ENCODE peak calls at places on chromosomes 11 and 22, in five cellular contexts. One of them, this sample, is unnamed.

GRCh38 chr11:128624269-128625170 is 37.2 kb upstream of the ETS1 start:
- DNase-seq in HepG2: no peak
- DNase-seq in SK-N-SH: no peak
- DNase-seq in Panc1: no peak
- DNase-seq in K562: no peak
- DNase-seq in this sample: no peak

GRCh38 chr11:79570104-79570503 is 129.3 kb upstream of the TENM4 start:
- DNase-seq in HepG2: no peak
- DNase-seq in SK-N-SH: no peak
- DNase-seq in Panc1: no peak
- DNase-seq in K562: no peak
- DNase-seq in this sample: no peak

GRCh38 chr22:48146426-48146825 is 1384.0 kb downstream of the TBC1D22A start:
- DNase-seq in HepG2: no peak
- DNase-seq in SK-N-SH: no peak
- DNase-seq in Panc1: no peak
- DNase-seq in K562: no peak
- DNase-seq in this sample: no peak

GRCh38 chr11:1549355-1550330 is 22.4 kb downstream of the DUSP8 start:
- DNase-seq in HepG2: peak
- DNase-seq in SK-N-SH: no peak
- DNase-seq in Panc1: no peak
- DNase-seq in K562: peak
- DNase-seq in this sample: no peak

GRCh38 chr11:89321401-89321800 is 143.7 kb downstream of the TYR start:
- DNase-seq in HepG2: no peak
- DNase-seq in SK-N-SH: no peak
- DNase-seq in Panc1: no peak
- DNase-seq in K562: no peak
- DNase-seq in this sample: no peak

GRCh38 chr11:120137611-120138521 is at the start of gene TRIM29:
- DNase-seq in HepG2: no peak
- DNase-seq in SK-N-SH: peak
- DNase-seq in Panc1: no peak
- DNase-seq in K562: peak
- DNase-seq in this sample: no peak

GRCh38 chr11:122676638-122677037 is 21.1 kb downstream of the UBASH3B start:
- DNase-seq in HepG2: peak
- DNase-seq in SK-N-SH: no peak
- DNase-seq in Panc1: no peak
- DNase-seq in K562: no peak
- DNase-seq in this sample: peak

GRCh38 chr22:32700186-32700882 is 101.2 kb upstream of the TIMP3 start:
- DNase-seq in HepG2: peak
- DNase-seq in SK-N-SH: no peak
- DNase-seq in Panc1: no peak
- DNase-seq in K562: no peak
- DNase-seq in this sample: no peak

GRCh38 chr11:65611028-65611757 is 2.8 kb downstream of the MAP3K11 start:
- DNase-seq in HepG2: no peak
- DNase-seq in SK-N-SH: no peak
- DNase-seq in Panc1: no peak
- DNase-seq in K562: no peak
- DNase-seq in this sample: no peak

GRCh38 chr22:48889887-48890692 is 937.6 kb downstream of the BRD1 start:
- DNase-seq in HepG2: no peak
- DNase-seq in SK-N-SH: no peak
- DNase-seq in Panc1: no peak
- DNase-seq in K562: no peak
- DNase-seq in this sample: no peak

GRCh38 chr22:46026907-46027218 is 49.9 kb upstream of the WNT7B start:
- DNase-seq in HepG2: no peak
- DNase-seq in SK-N-SH: no peak
- DNase-seq in Panc1: no peak
- DNase-seq in K562: no peak
- DNase-seq in this sample: no peak

GRCh38 chr22:46029036-46029435 is 52.1 kb upstream of the WNT7B start:
- DNase-seq in HepG2: no peak
- DNase-seq in SK-N-SH: no peak
- DNase-seq in Panc1: no peak
- DNase-seq in K562: no peak
- DNase-seq in this sample: no peak

GRCh38 chr22:46027219-46028068 is 50.5 kb upstream of the WNT7B start:
- DNase-seq in HepG2: peak
- DNase-seq in SK-N-SH: no peak
- DNase-seq in Panc1: no peak
- DNase-seq in K562: peak
- DNase-seq in this sample: no peak

GRCh38 chr22:46029574-46030200 is 52.7 kb upstream of the WNT7B start:
- DNase-seq in HepG2: no peak
- DNase-seq in SK-N-SH: no peak
- DNase-seq in Panc1: no peak
- DNase-seq in K562: no peak
- DNase-seq in this sample: no peak

DNA sequence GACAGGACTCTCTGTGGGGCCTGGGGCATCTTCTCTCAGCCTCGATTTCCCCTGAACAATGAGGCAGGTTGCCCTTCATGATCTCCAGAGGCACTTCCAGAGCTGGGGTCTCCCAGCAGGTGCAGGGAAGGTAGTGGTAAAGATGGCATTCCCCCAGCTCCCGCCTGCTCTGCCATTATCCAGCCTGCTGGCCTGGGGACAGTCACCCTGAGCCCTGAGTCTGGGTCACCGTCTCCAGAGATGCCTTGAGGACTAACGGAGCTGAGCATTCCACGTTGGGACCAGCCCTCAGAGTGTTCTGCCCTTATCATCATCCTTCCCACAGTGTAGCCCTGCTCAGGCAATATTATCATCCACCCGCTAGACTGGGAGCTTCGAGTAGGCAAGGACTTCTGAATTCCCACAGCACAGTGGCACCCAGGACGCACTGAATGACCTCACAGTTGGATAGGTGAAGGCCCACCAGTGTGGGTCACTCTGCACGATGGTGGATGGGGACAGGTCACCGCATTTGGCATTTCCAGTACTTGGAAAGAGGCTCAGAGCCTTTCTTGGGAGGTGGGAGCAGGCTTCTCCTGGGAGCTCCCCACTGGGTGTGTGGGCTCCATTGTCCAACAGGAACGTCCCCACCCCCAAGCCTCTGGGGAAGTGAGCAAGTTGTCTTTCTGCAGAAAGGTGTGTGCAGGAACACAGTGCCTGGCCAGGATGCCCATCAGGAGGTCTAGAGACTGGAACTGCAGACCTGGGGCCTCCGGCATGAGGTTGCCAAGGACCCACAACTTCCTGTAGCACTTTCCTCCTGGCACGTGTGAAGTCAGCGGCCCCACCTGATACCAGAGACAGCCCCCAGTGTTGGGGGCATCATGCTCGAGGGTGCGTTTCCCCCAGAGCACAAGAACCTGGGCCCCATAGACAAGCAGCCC is 51.4 kb upstream of the WNT7B start:
- DNase-seq in HepG2: no peak
- DNase-seq in SK-N-SH: no peak
- DNase-seq in Panc1: no peak
- DNase-seq in K562: no peak
- DNase-seq in this sample: no peak
- TF ChIP-seq SIN3A in HepG2: no peak
- TF ChIP-seq SIN3A in SK-N-SH: no peak
- TF ChIP-seq SIN3A in Panc1: no peak
- TF ChIP-seq SIN3A in K562: no peak
- TF ChIP-seq SIN3A in this sample: no peak

GRCh38 chr11:63907808-63908530 is 9.0 kb downstream of the RCOR2 start:
- DNase-seq in HepG2: no peak
- DNase-seq in SK-N-SH: no peak
- DNase-seq in Panc1: no peak
- DNase-seq in K562: no peak
- DNase-seq in this sample: no peak
- TF ChIP-seq POLR2AphosphoS5 in HepG2: no peak
- TF ChIP-seq POLR2AphosphoS5 in SK-N-SH: no peak
- TF ChIP-seq POLR2AphosphoS5 in Panc1: no peak
- TF ChIP-seq POLR2AphosphoS5 in K562: no peak
- TF ChIP-seq POLR2AphosphoS5 in this sample: no peak

GRCh38 chr22:27380826-27381225 is 420.7 kb downstream of the MN1 start:
- DNase-seq in HepG2: no peak
- DNase-seq in SK-N-SH: peak
- DNase-seq in Panc1: no peak
- DNase-seq in K562: no peak
- DNase-seq in this sample: no peak

GRCh38 chr22:27378994-27379393 is 422.6 kb downstream of the MN1 start:
- DNase-seq in HepG2: no peak
- DNase-seq in SK-N-SH: no peak
- DNase-seq in Panc1: no peak
- DNase-seq in K562: no peak
- DNase-seq in this sample: no peak

GRCh38 chr22:27378343-27378800 is 423.2 kb downstream of the MN1 start:
- DNase-seq in HepG2: no peak
- DNase-seq in SK-N-SH: no peak
- DNase-seq in Panc1: no peak
- DNase-seq in K562: no peak
- DNase-seq in this sample: no peak

GRCh38 chr22:27377901-27378300 is 423.7 kb downstream of the MN1 start:
- DNase-seq in HepG2: no peak
- DNase-seq in SK-N-SH: no peak
- DNase-seq in Panc1: no peak
- DNase-seq in K562: no peak
- DNase-seq in this sample: no peak

DNA sequence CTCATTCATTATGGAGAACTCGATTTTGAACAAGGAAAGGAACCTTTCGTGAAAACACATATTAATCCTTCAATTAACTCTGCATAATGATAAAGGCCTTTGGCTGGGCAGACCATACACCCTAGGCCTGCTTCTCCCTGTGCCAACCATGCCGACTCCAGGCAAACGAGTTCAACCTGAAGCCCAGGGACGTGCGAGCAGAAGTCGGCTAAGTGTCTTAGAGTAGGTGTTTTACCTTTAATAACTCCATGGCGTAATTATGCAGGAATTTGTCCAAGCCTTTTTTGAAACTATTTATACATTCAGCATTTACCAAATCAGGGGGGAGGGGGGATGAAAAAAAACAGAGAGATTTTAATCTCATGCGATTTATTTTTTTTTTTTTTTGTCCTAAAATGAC is 424.1 kb downstream of the MN1 start:
- DNase-seq in HepG2: no peak
- DNase-seq in SK-N-SH: no peak
- DNase-seq in Panc1: no peak
- DNase-seq in K562: no peak
- DNase-seq in this sample: no peak
- TF ChIP-seq SIN3A in HepG2: no peak
- TF ChIP-seq SIN3A in SK-N-SH: no peak
- TF ChIP-seq SIN3A in Panc1: no peak
- TF ChIP-seq SIN3A in K562: no peak
- TF ChIP-seq SIN3A in this sample: no peak

GRCh38 chr11:110250168-110250567 is 46.2 kb downstream of the RDX start:
- DNase-seq in HepG2: no peak
- DNase-seq in SK-N-SH: no peak
- DNase-seq in Panc1: no peak
- DNase-seq in K562: no peak
- DNase-seq in this sample: no peak

GRCh38 chr11:110253525-110253924 is 42.9 kb downstream of the RDX start:
- DNase-seq in HepG2: no peak
- DNase-seq in SK-N-SH: no peak
- DNase-seq in Panc1: no peak
- DNase-seq in K562: no peak
- DNase-seq in this sample: no peak

GRCh38 chr11:110249066-110249465 is 47.3 kb downstream of the RDX start:
- DNase-seq in HepG2: no peak
- DNase-seq in SK-N-SH: no peak
- DNase-seq in Panc1: no peak
- DNase-seq in K562: no peak
- DNase-seq in this sample: no peak

GRCh38 chr11:110251837-110252236 is 44.6 kb downstream of the RDX start:
- DNase-seq in HepG2: no peak
- DNase-seq in SK-N-SH: no peak
- DNase-seq in Panc1: peak
- DNase-seq in K562: no peak
- DNase-seq in this sample: peak
- TF ChIP-seq POLR2AphosphoS5 in HepG2: no peak
- TF ChIP-seq POLR2AphosphoS5 in SK-N-SH: no peak
- TF ChIP-seq POLR2AphosphoS5 in Panc1: no peak
- TF ChIP-seq POLR2AphosphoS5 in K562: no peak
- TF ChIP-seq POLR2AphosphoS5 in this sample: peak

DNA sequence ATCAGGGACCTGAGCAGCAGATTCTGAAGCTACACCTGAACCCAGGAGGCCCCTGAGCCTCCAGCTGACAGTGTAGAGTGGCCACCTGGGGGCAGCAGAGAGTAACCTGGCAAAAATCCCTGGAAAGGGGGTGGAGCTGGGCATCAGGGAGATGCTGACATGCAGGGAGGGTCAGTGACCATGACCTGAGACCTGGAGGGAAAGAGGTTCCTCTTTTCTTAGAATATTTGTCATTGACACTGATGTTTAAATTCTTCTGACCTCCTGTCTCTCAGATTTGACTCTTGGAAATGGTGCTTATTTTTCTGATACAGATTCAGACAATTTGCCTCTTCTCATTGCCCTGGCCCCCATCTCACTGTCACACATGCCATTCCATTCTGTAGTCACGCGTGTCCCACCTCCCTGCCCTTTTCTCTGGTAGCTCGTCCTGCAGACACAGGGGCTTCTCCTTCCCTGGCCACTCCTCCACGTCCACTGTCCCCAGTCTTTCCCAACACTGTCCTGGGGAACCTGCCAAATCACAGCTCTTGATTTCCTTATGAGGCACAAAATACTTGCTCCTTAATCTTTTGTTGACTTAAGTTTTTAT is 117.2 kb upstream of the IGLL5 start:
- DNase-seq in HepG2: peak
- DNase-seq in SK-N-SH: peak
- DNase-seq in Panc1: no peak
- DNase-seq in K562: peak
- DNase-seq in this sample: no peak
- TF ChIP-seq SIN3A in HepG2: no peak
- TF ChIP-seq SIN3A in SK-N-SH: no peak
- TF ChIP-seq SIN3A in Panc1: no peak
- TF ChIP-seq SIN3A in K562: no peak
- TF ChIP-seq SIN3A in this sample: no peak

DNA sequence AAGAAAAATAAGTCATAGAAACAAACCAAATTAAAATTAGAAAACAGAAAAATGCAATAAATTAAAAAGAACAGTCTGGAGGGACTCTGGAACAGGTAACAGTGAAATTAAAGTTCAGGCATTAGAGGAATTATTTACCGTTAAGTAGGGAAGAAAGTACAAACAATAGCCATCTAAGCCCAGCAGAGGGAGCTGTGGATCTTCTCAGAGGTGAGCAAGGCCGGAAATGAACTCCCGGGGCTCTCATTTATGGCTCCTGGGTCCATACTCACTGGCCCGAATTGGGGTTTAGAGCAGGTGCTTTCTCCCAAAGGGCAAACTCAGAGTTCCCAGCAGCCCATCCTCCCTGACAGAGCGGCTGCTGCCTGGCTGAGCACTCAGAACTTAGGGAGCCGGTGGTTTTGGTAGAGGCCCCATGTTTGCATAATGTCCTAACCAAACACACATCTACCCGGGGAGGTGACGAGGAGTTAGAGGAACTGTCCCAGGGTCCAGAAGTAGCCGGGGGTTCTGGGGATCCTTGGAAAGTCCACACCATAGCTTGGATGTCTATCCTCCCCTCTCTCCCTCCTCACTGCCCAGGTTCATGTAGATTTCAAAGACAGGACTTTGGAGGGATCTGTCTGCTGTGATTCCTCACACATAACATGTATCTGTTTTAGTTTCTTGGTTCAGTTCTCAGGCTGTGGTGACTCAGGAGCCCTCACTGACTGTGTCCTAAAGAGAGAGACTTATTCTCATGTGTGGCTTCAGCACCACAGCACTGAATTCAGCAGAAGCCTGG is 87.7 kb upstream of the VPREB1 start:
- DNase-seq in HepG2: peak
- DNase-seq in SK-N-SH: peak
- DNase-seq in Panc1: no peak
- DNase-seq in K562: peak
- DNase-seq in this sample: peak
- TF ChIP-seq POLR2AphosphoS5 in HepG2: no peak
- TF ChIP-seq POLR2AphosphoS5 in SK-N-SH: no peak
- TF ChIP-seq POLR2AphosphoS5 in Panc1: no peak
- TF ChIP-seq POLR2AphosphoS5 in K562: no peak
- TF ChIP-seq POLR2AphosphoS5 in this sample: no peak

This sample was measured in HCT116.